ENCODE peak calls at places on chromosomes 7 and 10, in eight cellular contexts. S is hepatocyte; V is psoas muscle; I is lower lobe of right lung; A is lung; X is gastrocnemius medialis; R is Panc1; D is CD8-positive, alpha-beta memory T cell. L is an unnamed sample.

GRCh38 chr7:18393465-18394118 is 102.0 kb upstream of the HDAC9 start:
- DNase-seq in S (no peak), V (no peak), I (no peak), A (no peak), X (no peak), R (no peak), D (no peak), L (no peak)

GRCh38 chr10:75403144-75404022 is 1.8 kb upstream of the ZNF503 start:
- DNase-seq in S (peak), V (peak), I (peak), A (peak), X (no peak), R (no peak), D (no peak), L (no peak)

GRCh38 chr10:73644015-73644743 is 2.9 kb upstream of the MYOZ1 start:
- DNase-seq in S (peak), V (no peak), I (no peak), A (peak), X (no peak), R (peak), D (peak), L (peak)

GRCh38 chr7:2938514-2939192 is 94.5 kb upstream of the GNA12 start:
- DNase-seq in S (no peak), V (no peak), I (peak), A (no peak), X (no peak), R (no peak), D (no peak), L (no peak)

GRCh38 chr7:152608656-152609055 is 67.3 kb downstream of the XRCC2 start:
- DNase-seq in S (no peak), V (no peak), I (no peak), A (no peak), X (no peak), R (no peak), D (no peak), L (no peak)

GRCh38 chr10:67666416-67667043 is 29.5 kb downstream of the CTNNA3 start:
- DNase-seq in S (peak), V (no peak), I (no peak), A (no peak), X (no peak), R (peak), D (peak), L (no peak)

GRCh38 chr10:17101257-17101909 is 28.2 kb downstream of the CUBN start:
- DNase-seq in S (peak), V (no peak), I (no peak), A (no peak), X (no peak), R (no peak), D (no peak), L (no peak)

GRCh38 chr10:97230146-97230545 is 44.4 kb upstream of the SLIT1 start:
- DNase-seq in S (no peak), V (no peak), I (no peak), A (no peak), X (no peak), R (no peak), D (no peak), L (no peak)

GRCh38 chr10:600876-601275 is 88.6 kb downstream of the DIP2C start:
- DNase-seq in S (no peak), V (no peak), I (peak), A (peak), X (no peak), R (no peak), D (no peak), L (no peak)

GRCh38 chr7:37449621-37450020 is 957 bp upstream of the ELMO1 start:
- DNase-seq in S (no peak), V (no peak), I (no peak), A (no peak), X (no peak), R (no peak), D (no peak), L (no peak)

GRCh38 chr7:55140981-55141278 is 122.1 kb downstream of the EGFR start:
- DNase-seq in S (no peak), V (no peak), I (no peak), A (no peak), X (no peak), R (no peak), D (no peak), L (no peak)

GRCh38 chr7:27303021-27303420 is 60.4 kb downstream of the EVX1 start:
- DNase-seq in S (peak), V (no peak), I (no peak), A (no peak), X (no peak), R (no peak), D (no peak), L (no peak)

DNA sequence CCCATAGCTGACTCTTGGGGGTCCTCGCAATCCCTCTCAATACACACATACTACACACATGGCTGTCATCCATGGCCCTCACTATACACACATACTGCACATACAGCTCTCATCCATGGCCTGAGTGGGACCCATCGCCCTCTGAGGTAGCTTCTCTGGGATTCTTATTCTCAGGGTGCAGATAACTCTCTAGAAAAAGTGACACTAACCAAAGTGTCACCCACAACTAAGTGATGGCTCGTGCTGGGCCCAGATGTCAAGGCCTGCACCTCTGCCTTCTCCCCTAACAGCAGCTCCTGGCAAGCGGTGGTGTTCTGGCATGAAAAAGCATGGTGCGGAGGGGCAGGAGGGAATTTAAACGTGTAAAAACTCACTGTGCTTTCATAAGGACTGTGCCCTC is 62.7 kb upstream of the ZPBP start:
- DNase-seq in S (no peak), V (no peak), I (no peak), A (no peak), X (no peak), R (no peak), D (no peak), L (no peak)
- H3K27ac ChIP-seq in S (no peak), V (no peak), I (no peak), A (no peak), X (no peak), R (no peak), D (no peak), L (no peak)

DNA sequence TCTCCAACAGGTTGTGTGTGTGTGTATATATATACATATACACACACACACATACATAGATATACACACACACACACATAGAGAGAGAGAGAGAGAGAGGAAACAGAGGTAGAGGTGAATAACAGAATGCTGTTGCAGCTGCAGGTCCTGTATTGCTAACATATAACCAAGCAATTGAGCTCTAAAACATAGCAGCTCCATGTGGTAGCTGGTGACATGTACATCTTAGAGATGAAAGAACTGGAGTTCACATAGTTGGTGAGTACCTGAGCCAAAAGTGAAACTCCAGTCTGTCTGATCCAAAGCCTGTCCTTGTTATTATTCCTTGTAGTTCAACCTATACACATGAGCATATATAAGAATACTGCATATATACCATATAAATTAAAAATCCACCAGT is 152.9 kb upstream of the CSTF2T start:
- DNase-seq in S (no peak), V (no peak), I (no peak), A (no peak), X (no peak), R (no peak), D (no peak), L (no peak)
- H3K4me3 ChIP-seq in S (no peak), V (no peak), I (no peak), A (no peak), X (no peak), R (no peak), D (no peak), L (no peak)

DNA sequence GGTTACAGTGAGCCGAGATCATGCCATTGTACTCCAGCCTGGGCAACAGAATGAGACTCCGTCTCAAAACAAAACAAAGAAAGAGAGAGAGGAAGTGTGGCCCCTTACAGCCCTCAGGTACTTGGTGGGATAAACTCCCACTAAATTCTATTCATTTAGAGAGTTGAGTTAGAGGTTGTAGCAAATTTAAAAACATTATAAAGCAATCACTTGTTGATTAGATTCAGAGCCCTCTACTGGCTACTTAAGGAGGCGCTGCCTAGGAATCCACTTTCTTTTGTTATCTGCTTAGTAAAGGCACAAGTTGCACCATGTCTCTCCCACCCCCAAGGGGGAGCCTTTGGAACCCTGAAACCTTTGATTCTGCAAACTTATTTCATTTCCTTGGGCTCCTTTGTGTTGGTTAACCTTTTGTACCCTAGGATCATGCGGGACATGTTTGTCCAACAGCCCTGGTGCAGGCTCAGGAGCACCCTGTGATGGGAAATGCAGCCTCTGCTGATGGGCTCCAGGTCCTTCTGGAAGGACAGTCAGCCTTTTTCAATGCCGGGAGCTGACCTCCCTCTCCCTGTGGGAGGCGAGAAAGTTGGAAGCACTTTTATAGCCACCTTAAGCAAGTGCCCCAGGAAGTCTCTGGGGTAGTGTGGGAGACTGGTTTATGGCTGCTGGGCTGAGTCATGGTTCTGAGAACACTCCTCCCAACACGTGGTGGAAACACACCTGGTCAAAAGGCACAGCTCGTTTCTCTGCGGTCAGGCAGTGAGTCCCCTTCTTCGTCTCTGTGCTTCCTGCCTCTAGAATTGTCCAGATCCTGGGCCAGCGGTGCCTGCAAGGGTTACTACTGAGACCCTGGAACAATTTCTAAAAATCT is 2.3 kb downstream of the HKDC1 start:
- DNase-seq in S (peak), V (no peak), I (no peak), A (no peak), X (peak), R (peak), D (peak), L (no peak)
- H3K27ac ChIP-seq in S (peak), V (no peak), I (peak), A (peak), X (no peak), R (peak), D (peak), L (no peak)

GRCh38 chr10:22674215-22674930 is 40.0 kb downstream of the PIP4K2A start:
- DNase-seq in S (no peak), V (no peak), I (no peak), A (no peak), X (no peak), R (no peak), D (no peak), L (no peak)
- H3K4me3 ChIP-seq in S (no peak), V (no peak), I (no peak), A (no peak), X (no peak), R (no peak), D (no peak), L (no peak)

DNA sequence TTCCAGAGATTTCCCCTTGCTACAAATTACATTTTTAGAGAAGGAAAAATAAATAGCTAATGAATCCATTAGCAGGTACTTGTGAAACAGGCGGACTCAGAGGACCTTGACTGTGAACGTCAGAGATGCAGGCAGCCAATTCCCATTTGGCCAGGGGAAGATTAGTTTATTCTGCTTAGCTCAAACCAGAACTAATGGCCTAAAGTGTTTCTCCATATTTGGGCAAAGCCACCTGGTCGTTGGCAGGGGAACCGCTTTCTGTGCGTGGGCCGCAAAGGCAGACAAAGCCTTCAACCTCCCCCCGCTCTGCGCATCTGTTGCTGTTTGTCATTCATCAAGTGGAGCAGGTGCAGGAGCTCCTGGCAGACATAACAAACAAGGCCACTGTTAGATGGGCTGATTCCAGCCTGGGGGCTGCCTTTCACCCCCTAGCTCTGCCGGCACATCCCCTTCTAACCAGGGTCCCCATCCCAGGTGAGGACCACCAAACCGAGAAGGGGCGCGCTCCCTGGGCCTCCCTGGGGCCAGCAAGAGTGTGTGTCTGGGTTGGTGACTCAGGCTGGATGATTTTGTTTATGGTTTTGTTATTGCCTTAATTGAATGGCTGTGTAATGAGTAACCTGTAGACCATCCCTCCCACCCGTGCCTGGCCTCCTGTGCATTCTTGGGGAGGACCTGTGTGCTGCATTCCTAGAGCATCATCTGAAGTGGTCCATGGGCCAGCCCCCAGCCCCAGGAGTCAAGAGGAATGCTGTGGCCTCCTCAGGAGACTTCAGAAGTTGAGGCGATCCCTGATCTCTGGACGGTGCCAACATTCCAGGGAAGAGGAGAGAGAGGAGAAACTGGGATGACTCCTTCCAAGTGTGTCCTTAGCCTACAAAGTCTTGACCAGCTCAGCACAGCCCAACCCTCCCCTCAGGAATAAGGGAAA is 14.5 kb upstream of the CPA1 start:
- DNase-seq in S (no peak), V (peak), I (no peak), A (no peak), X (peak), R (no peak), D (peak), L (no peak)
- H3K27ac ChIP-seq in S (peak), V (peak), I (no peak), A (no peak), X (peak), R (no peak), D (no peak), L (no peak)

GRCh38 chr10:18607979-18608378 is 43.4 kb downstream of the NSUN6 start:
- DNase-seq in S (no peak), V (no peak), I (no peak), A (no peak), X (no peak), R (no peak), D (no peak), L (no peak)
- H3K4me3 ChIP-seq in S (no peak), V (no peak), I (no peak), A (no peak), X (no peak), R (no peak), D (no peak), L (no peak)

DNA sequence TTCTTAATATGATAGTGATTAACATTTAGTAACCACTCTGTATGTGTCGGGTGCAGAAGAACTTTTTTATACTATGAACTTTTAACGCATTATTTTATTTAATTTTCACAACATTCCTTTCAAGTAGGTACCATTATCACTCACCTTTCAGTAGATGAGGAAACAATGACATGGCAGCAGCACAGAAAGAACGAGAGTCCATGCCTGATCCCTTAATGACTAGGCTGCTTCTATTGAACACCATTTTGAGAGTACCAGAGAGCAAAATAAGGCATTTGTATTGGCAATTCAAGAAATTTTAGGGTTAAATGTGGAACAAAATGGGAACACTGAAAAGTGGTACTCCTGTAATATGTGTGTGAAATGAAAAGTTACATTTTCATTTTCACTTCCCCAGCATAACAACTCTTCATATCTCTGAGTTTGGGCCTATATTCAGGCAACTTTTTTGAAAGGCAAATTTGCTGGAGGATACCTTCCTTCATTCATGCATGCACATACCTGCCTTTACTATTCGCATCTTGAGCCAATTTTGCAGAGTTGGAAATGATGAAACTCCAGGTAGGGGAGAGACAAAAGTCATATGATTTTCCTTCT is 12.8 kb downstream of the LRRN3 start:
- DNase-seq in S (no peak), V (no peak), I (no peak), A (no peak), X (no peak), R (no peak), D (no peak), L (no peak)
- H3K27ac ChIP-seq in S (no peak), V (no peak), I (no peak), A (no peak), X (no peak), R (no peak), D (no peak), L (no peak)

GRCh38 chr7:150401861-150402631 is 22.9 kb downstream of the ZNF775 start:
- DNase-seq in S (peak), V (no peak), I (no peak), A (no peak), X (no peak), R (no peak), D (no peak), L (no peak)

GRCh38 chr7:150402671-150403321 is 23.7 kb downstream of the ZNF775 start:
- DNase-seq in S (peak), V (no peak), I (no peak), A (no peak), X (no peak), R (no peak), D (no peak), L (no peak)

GRCh38 chr7:150404172-150404784 is 25.1 kb downstream of the ZNF775 start:
- DNase-seq in S (peak), V (no peak), I (no peak), A (no peak), X (no peak), R (no peak), D (peak), L (no peak)

GRCh38 chr7:150404785-150405583 is 25.9 kb downstream of the ZNF775 start:
- DNase-seq in S (peak), V (peak), I (peak), A (peak), X (peak), R (no peak), D (peak), L (peak)

GRCh38 chr7:150403376-150404171 is 24.4 kb downstream of the ZNF775 start:
- DNase-seq in S (peak), V (no peak), I (no peak), A (no peak), X (no peak), R (no peak), D (no peak), L (no peak)
- H3K4me3 ChIP-seq in S (no peak), V (peak), I (peak), A (no peak), X (peak), R (no peak), D (no peak), L (peak)

GRCh38 chr10:7664707-7665106 is 2.1 kb downstream of the ITIH5 start:
- DNase-seq in S (no peak), V (no peak), I (no peak), A (no peak), X (no peak), R (no peak), D (no peak), L (no peak)
- H3K27ac ChIP-seq in S (no peak), V (no peak), I (no peak), A (no peak), X (no peak), R (no peak), D (no peak), L (no peak)

L was measured in thoracic aorta.